ENCODE peak calls at places on chromosome 7, in four cellular contexts. K, J, B and Z are unnamed samples.

GRCh38 chr7:120792091-120792860 is 65.7 kb downstream of the TSPAN12 start:
- DNase-seq in J (peak; percentile 84), B (peak; percentile 26), K (peak; percentile 31), Z (peak; percentile 27)

GRCh38 chr7:151233111-151233701 is 923 bp downstream of the CHPF2 start:
- DNase-seq in B (peak; percentile 68), K (peak; percentile 51), J (no peak), Z (peak; percentile 56)

GRCh38 chr7:55571534-55572377 is 546 bp downstream of the VOPP1 start:
- DNase-seq in J (peak; percentile 78), B (peak; percentile 40), K (peak; percentile 69), Z (peak; percentile 53)

GRCh38 chr7:154770361-154770760 is 232.6 kb downstream of the PAXIP1 start:
- DNase-seq in K (no peak), B (no peak), J (no peak), Z (no peak)

GRCh38 chr7:832292-832967 is at the start of gene SUN1:
- DNase-seq in B (peak; percentile 82), K (peak; percentile 74), J (peak; percentile 37), Z (peak; percentile 46)

GRCh38 chr7:76269895-76270294 is 32.6 kb upstream of the HSPB1 start:
- DNase-seq in B (no peak), J (no peak), K (no peak), Z (no peak)

GRCh38 chr7:63023182-63023787 is 975.4 kb upstream of the ZNF722 start:
- DNase-seq in K (no peak), J (no peak), B (no peak), Z (no peak)

GRCh38 chr7:31101544-31101943 is 49.4 kb downstream of the ADCYAP1R1 start:
- DNase-seq in K (no peak), B (no peak), J (no peak), Z (no peak)

GRCh38 chr7:100679927-100680588 is 6.5 kb downstream of the GNB2 start:
- DNase-seq in B (no peak), K (no peak), J (no peak), Z (no peak)

GRCh38 chr7:97512441-97513207 is 219.3 kb upstream of the TAC1 start:
- DNase-seq in B (no peak), K (no peak), J (no peak), Z (no peak)

GRCh38 chr7:91630581-91631370 is 249.7 kb downstream of the MTERF1 start:
- DNase-seq in B (no peak), J (no peak), K (no peak), Z (no peak)

GRCh38 chr7:127912901-127913300 is 118.3 kb downstream of the LRRC4 start:
- DNase-seq in K (no peak), J (no peak), B (no peak), Z (no peak)

GRCh38 chr7:38339953-38340819 is 66.8 kb upstream of the TARP start:
- DNase-seq in K (no peak), B (no peak), J (no peak), Z (no peak)

GRCh38 chr7:129864042-129864441 is 88.7 kb downstream of the UBE2H start:
- DNase-seq in B (no peak), K (no peak), J (no peak), Z (no peak)

GRCh38 chr7:81256991-81257390 is 338.1 kb upstream of the SEMA3C start:
- DNase-seq in J (no peak), B (no peak), K (no peak), Z (no peak)

GRCh38 chr7:123191132-123191531 is 8.6 kb downstream of the SLC13A1 start:
- DNase-seq in J (no peak), K (no peak), B (no peak), Z (no peak)

GRCh38 chr7:32479574-32480200 is 10.5 kb downstream of the LSM5 start:
- DNase-seq in K (no peak), B (peak; percentile 54), J (no peak), Z (no peak)

GRCh38 chr7:14233026-14233897 is 243.8 kb upstream of the ETV1 start:
- DNase-seq in J (no peak), K (no peak), B (no peak), Z (no peak)

GRCh38 chr7:128119036-128119435 is 87.8 kb upstream of the LRRC4 start:
- DNase-seq in J (no peak), K (no peak), B (no peak), Z (no peak)

GRCh38 chr7:5607958-5608656 is 173.4 kb downstream of the RNF216 start:
- DNase-seq in J (no peak), K (no peak), B (no peak), Z (no peak)

GRCh38 chr7:149126662-149127321 is 668 bp upstream of the ZNF425 start:
- DNase-seq in J (peak; percentile 67), K (peak; percentile 61), B (peak; percentile 51), Z (peak; percentile 39)

GRCh38 chr7:105580022-105580740 is 1.1 kb downstream of the EFCAB10 start:
- DNase-seq in J (no peak), B (no peak), K (no peak), Z (no peak)

GRCh38 chr7:15625456-15625855 is 61.0 kb downstream of the MEOX2 start:
- DNase-seq in J (no peak), K (no peak), B (no peak), Z (no peak)

GRCh38 chr7:23012186-23012585 is 1.7 kb downstream of the HYCC1 start:
- DNase-seq in K (no peak), B (no peak), J (no peak), Z (no peak)

GRCh38 chr7:113414636-113415035 is 296.3 kb upstream of the SMIM30 start:
- DNase-seq in K (no peak), J (no peak), B (no peak), Z (no peak)

GRCh38 chr7:144513332-144513731 is 109.8 kb upstream of the NOBOX start:
- DNase-seq in B (peak; percentile 8), J (no peak), K (no peak), Z (no peak)

GRCh38 chr7:157652161-157652953 is 315.6 kb downstream of the DNAJB6 start:
- DNase-seq in K (no peak), J (no peak), B (no peak), Z (no peak)

GRCh38 chr7:25578991-25579687 is 350.9 kb upstream of the NPVF start:
- DNase-seq in J (no peak), K (no peak), B (no peak), Z (no peak)

GRCh38 chr7:55074008-55074499 is 55.2 kb downstream of the EGFR start:
- DNase-seq in K (no peak), J (peak; percentile 62), B (peak; percentile 68), Z (peak; percentile 55)

GRCh38 chr7:158957921-158958471 is 101.6 kb downstream of the DYNC2I1 start:
- DNase-seq in B (no peak), J (no peak), K (peak; percentile 44), Z (no peak)

GRCh38 chr7:139828880-139829653 is at the start of gene TBXAS1:
- DNase-seq in K (no peak), B (no peak), J (no peak), Z (no peak)

GRCh38 chr7:70215491-70215890 is 617.2 kb downstream of the AUTS2 start:
- DNase-seq in B (no peak), K (no peak), J (no peak), Z (no peak)

GRCh38 chr7:114082934-114083647 is 164.3 kb upstream of the PPP1R3A start:
- DNase-seq in K (no peak), B (no peak), J (peak; percentile 49), Z (no peak)

GRCh38 chr7:69652947-69653701 is 54.8 kb downstream of the AUTS2 start:
- DNase-seq in K (no peak), J (no peak), B (no peak), Z (no peak)

GRCh38 chr7:116674508-116675173 is 2.6 kb downstream of the MET start:
- DNase-seq in J (no peak), B (no peak), K (no peak), Z (no peak)

GRCh38 chr7:26348987-26349809 is 57.5 kb downstream of the SNX10 start:
- DNase-seq in J (no peak), K (no peak), B (no peak), Z (no peak)